ENCODE peak calls at places on chromosome 22, in ten cellular contexts. V is tibial artery; I is ascending aorta; E is heart left ventricle; Q is PC-3; Z is fibroblast of lung; D is right lobe of liver; L is uterus; F is neural progenitor cell; Y is CD8-positive, alpha-beta T cell. G is an unnamed sample. For H3K4me1, the result is how much of the 10 kb centered on the place peaks cover.

GRCh38 chr22:46933040-46933439 is 170.6 kb downstream of the TBC1D22A start:
- DNase-seq in V (no peak), L (no peak), Z (no peak), D (no peak), E (no peak), F (no peak), Y (no peak), Q (no peak), I (no peak), G (no peak)

GRCh38 chr22:22410121-22410520 is 98.4 kb downstream of the ZNF280B start:
- DNase-seq in Y (no peak), E (peak), L (no peak), Q (no peak), Z (no peak), V (no peak), D (peak), F (no peak), I (no peak), G (peak)

GRCh38 chr22:39234157-39234793 is 10.5 kb downstream of the PDGFB start:
- DNase-seq in I (no peak), E (peak), F (peak), D (peak), Y (no peak), Z (peak), L (peak), Q (no peak), V (no peak), G (peak)

GRCh38 chr22:23708270-23708669 is 17.5 kb downstream of the RGL4 start:
- DNase-seq in F (no peak), I (no peak), L (no peak), Z (no peak), E (no peak), Q (no peak), Y (no peak), V (no peak), D (no peak), G (no peak)

GRCh38 chr22:19035474-19036228 is 86.6 kb downstream of the DGCR2 start:
- DNase-seq in F (peak), Q (no peak), E (no peak), V (no peak), D (no peak), I (no peak), Z (no peak), L (no peak), Y (no peak), G (no peak)

GRCh38 chr22:24977370-24978230 is 25.1 kb downstream of the KIAA1671 start:
- DNase-seq in E (peak), I (no peak), V (peak), Y (no peak), F (peak), D (peak), Q (no peak), Z (no peak), L (peak), G (peak)

GRCh38 chr22:41925783-41926460 is 684 bp downstream of the TNFRSF13C start:
- DNase-seq in D (peak), F (peak), E (peak), V (no peak), L (no peak), I (no peak), Q (peak), Z (peak), Y (peak), G (peak)

GRCh38 chr22:47213571-47214230 is 451.3 kb downstream of the TBC1D22A start:
- DNase-seq in E (no peak), Y (peak), F (peak), Q (peak), L (no peak), V (peak), Z (no peak), D (no peak), I (no peak), G (no peak)

GRCh38 chr22:19178659-19179471 is at the start of gene SLC25A1:
- DNase-seq in L (peak), Y (peak), E (peak), Q (peak), Z (peak), I (peak), D (peak), F (peak), V (peak), G (peak)

GRCh38 chr22:27752771-27753170 is 48.8 kb downstream of the MN1 start:
- DNase-seq in Q (peak), Y (no peak), V (peak), E (peak), I (peak), L (no peak), F (no peak), Z (peak), D (no peak), G (peak)

GRCh38 chr22:24423519-24424000 is 3.8 kb upstream of the ADORA2A start:
- DNase-seq in D (peak), Y (peak), Q (peak), Z (no peak), V (no peak), F (peak), I (no peak), E (peak), L (no peak), G (peak)

GRCh38 chr22:46546466-46547178 is 9.2 kb upstream of the CELSR1 start:
- DNase-seq in F (peak), Q (no peak), Z (peak), E (peak), Y (no peak), D (peak), L (no peak), I (no peak), V (no peak), G (peak)

GRCh38 chr22:23849009-23850006 is 8.4 kb upstream of the SLC2A11 start:
- DNase-seq in I (no peak), D (peak), Q (peak), E (peak), L (peak), V (peak), Z (peak), F (peak), Y (peak), G (peak)

GRCh38 chr22:47547881-47548630 is 785.6 kb downstream of the TBC1D22A start:
- DNase-seq in L (no peak), Z (no peak), Y (no peak), D (no peak), E (no peak), I (no peak), Q (no peak), V (no peak), F (no peak), G (no peak)

GRCh38 chr22:40215266-40215665 is 37.5 kb downstream of the TNRC6B start:
- DNase-seq in Z (no peak), D (no peak), F (no peak), I (no peak), V (no peak), Y (no peak), L (no peak), E (peak), Q (no peak), G (peak)

GRCh38 chr22:26800858-26801257 is 143.5 kb downstream of the MIAT start:
- DNase-seq in E (no peak), L (no peak), Y (no peak), F (peak), V (no peak), Q (no peak), D (no peak), I (no peak), Z (peak), G (no peak)

GRCh38 chr22:17562906-17563870 is at the start of gene SLC25A18:
- DNase-seq in E (peak), F (peak), Q (no peak), L (peak), V (peak), I (no peak), Y (no peak), D (peak), Z (peak), G (peak)

GRCh38 chr22:49510718-49511117 is 317.0 kb downstream of the BRD1 start:
- DNase-seq in I (no peak), Q (no peak), V (no peak), L (no peak), Z (no peak), F (no peak), D (no peak), E (no peak), Y (no peak), G (no peak)

GRCh38 chr22:49513358-49513851 is 314.3 kb downstream of the BRD1 start:
- DNase-seq in L (no peak), Z (no peak), V (no peak), D (no peak), F (no peak), I (no peak), Q (no peak), Y (no peak), E (no peak), G (no peak)

GRCh38 chr22:49514656-49515055 is 313.0 kb downstream of the BRD1 start:
- DNase-seq in Y (no peak), F (peak), D (no peak), V (no peak), E (no peak), Q (no peak), L (no peak), I (no peak), Z (no peak), G (no peak)

GRCh38 chr22:49514211-49514610 is 313.5 kb downstream of the BRD1 start:
- DNase-seq in I (no peak), F (no peak), E (no peak), V (peak), Q (no peak), Z (no peak), L (no peak), Y (no peak), D (no peak), G (no peak)

GRCh38 chr22:49512471-49512870 is 315.2 kb downstream of the BRD1 start:
- DNase-seq in E (no peak), D (no peak), F (no peak), L (no peak), V (no peak), Z (no peak), Y (no peak), I (no peak), Q (no peak), G (no peak)
- H3K4me1 ChIP-seq in E (under half), D (under half), F (under half), L (under half), V (under half), Z (under half), Y (under half), I (under half), Q (under half), G (under half)

GRCh38 chr22:29635734-29636357 is 32.4 kb downstream of the NF2 start:
- DNase-seq in I (no peak), V (no peak), Y (no peak), Q (peak), Z (peak), F (peak), E (no peak), D (no peak), L (no peak), G (no peak)
- TF ChIP-seq CTCF in I (peak), V (peak), Y (peak), Q (peak), Z (peak), F (peak), E (peak), D (peak), L (peak), G (peak)

GRCh38 chr22:37744589-37744988 is 47.7 kb downstream of the TRIOBP start:
- DNase-seq in I (no peak), Q (no peak), Z (no peak), F (no peak), Y (no peak), E (no peak), D (no peak), L (no peak), V (no peak), G (no peak)

GRCh38 chr22:37747715-37748100 is 50.9 kb downstream of the TRIOBP start:
- DNase-seq in F (no peak), Q (no peak), E (no peak), L (no peak), Z (no peak), Y (no peak), D (no peak), I (no peak), V (no peak), G (no peak)

GRCh38 chr22:37747090-37747714 is 50.4 kb downstream of the TRIOBP start:
- DNase-seq in F (peak), Y (no peak), Q (peak), D (peak), L (peak), E (peak), I (no peak), V (no peak), Z (peak), G (peak)

GRCh38 chr22:37746366-37747089 is 49.7 kb downstream of the TRIOBP start:
- DNase-seq in E (no peak), V (no peak), Z (no peak), D (peak), F (peak), I (no peak), Y (peak), L (no peak), Q (no peak), G (peak)

GRCh38 chr22:37745548-37746365 is 48.9 kb downstream of the TRIOBP start:
- DNase-seq in Z (peak), Y (peak), F (peak), E (peak), V (peak), Q (peak), L (peak), I (peak), D (peak), G (peak)
- H3K4me1 ChIP-seq in Z (under half), Y (under half), F (under half), E (half or more), V (half or more), Q (half or more), L (under half), I (under half), D (under half), G (half or more)

GRCh38 chr22:20588092-20588842 is 80.9 kb downstream of the MED15 start:
- DNase-seq in E (no peak), Y (no peak), Z (no peak), F (no peak), Q (no peak), I (no peak), V (no peak), L (no peak), D (no peak), G (no peak)
- TF ChIP-seq CTCF in E (no peak), Y (no peak), Z (no peak), F (peak), Q (no peak), I (no peak), V (no peak), L (no peak), D (no peak), G (no peak)

DNA sequence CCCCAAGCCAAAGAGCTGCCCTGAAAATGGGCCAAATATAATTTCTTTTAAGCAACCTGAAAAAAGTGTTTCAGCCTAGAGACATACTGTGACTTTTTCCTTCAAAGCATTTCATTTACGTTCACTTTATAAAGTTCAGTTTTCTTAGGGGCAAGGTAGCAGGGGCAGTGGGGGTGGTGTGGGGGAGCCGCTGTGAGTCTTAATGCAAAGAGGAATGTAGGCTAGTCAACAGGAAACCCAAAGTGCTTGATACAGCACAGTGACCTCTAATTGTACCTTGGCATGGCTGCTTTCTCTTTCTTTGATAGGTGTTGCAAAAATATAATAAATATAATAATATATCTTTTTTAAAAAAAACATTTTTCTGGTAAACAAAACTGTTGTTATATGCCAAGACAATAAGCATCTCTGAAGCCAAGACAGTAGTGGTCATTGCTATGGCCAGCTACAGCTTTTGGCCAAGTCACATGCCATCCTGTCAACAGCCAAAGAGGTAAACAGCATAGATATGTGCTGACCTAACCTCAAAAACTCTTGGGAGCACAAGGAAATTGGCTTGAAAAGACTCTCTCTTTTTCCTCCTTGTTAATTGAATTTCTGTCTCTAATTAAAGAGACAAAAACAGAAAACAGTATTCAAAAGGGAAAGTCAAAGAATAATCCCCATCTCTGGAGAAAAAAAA is 58.7 kb downstream of the LIF start:
- DNase-seq in F (no peak), Y (no peak), L (no peak), V (no peak), Q (no peak), E (no peak), Z (peak), D (no peak), I (no peak), G (no peak)
- H3K4me1 ChIP-seq in F (under half), Y (under half), L (under half), V (under half), Q (under half), E (under half), Z (under half), D (under half), I (under half), G (under half)

GRCh38 chr22:43994416-43994815 is 29.7 kb upstream of the PARVB start:
- DNase-seq in L (no peak), Z (no peak), Y (no peak), F (no peak), D (no peak), V (no peak), Q (no peak), E (no peak), I (no peak), G (no peak)

GRCh38 chr22:43996981-43997265 is 27.2 kb upstream of the PARVB start:
- DNase-seq in D (no peak), F (peak), V (no peak), Y (no peak), Q (no peak), E (no peak), L (no peak), Z (no peak), I (no peak), G (no peak)

GRCh38 chr22:43996170-43996980 is 27.7 kb upstream of the PARVB start:
- DNase-seq in D (peak), I (peak), Z (no peak), V (peak), L (peak), F (no peak), Y (peak), E (peak), Q (no peak), G (peak)

GRCh38 chr22:43995057-43995685 is 28.9 kb upstream of the PARVB start:
- DNase-seq in Q (no peak), I (no peak), F (no peak), Z (no peak), L (no peak), E (no peak), D (no peak), V (no peak), Y (no peak), G (no peak)

DNA sequence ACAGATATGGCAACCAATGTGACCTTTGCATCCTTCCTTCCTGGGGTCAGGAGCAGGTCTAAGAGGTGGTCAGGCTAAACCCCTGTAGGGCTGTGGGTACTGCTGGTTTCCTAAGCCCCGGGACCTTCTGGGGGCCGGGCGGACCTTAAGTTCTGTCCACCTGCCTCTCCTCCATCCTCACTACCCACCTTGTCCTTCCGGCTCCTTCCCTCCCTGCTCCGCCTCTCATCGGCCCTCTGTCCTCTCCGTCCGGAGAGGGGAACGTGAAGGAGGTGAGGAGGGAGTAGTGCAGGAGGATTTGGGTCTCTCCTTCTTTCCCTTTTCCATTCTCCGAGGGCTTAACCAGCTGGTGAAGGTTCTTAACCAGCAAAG is 28.3 kb upstream of the PARVB start:
- DNase-seq in Z (no peak), F (no peak), D (no peak), Q (no peak), Y (no peak), V (no peak), I (no peak), E (no peak), L (no peak), G (no peak)
- TF ChIP-seq CTCF in Z (no peak), F (no peak), D (no peak), Q (no peak), Y (no peak), V (no peak), I (no peak), E (no peak), L (no peak), G (no peak)

DNA sequence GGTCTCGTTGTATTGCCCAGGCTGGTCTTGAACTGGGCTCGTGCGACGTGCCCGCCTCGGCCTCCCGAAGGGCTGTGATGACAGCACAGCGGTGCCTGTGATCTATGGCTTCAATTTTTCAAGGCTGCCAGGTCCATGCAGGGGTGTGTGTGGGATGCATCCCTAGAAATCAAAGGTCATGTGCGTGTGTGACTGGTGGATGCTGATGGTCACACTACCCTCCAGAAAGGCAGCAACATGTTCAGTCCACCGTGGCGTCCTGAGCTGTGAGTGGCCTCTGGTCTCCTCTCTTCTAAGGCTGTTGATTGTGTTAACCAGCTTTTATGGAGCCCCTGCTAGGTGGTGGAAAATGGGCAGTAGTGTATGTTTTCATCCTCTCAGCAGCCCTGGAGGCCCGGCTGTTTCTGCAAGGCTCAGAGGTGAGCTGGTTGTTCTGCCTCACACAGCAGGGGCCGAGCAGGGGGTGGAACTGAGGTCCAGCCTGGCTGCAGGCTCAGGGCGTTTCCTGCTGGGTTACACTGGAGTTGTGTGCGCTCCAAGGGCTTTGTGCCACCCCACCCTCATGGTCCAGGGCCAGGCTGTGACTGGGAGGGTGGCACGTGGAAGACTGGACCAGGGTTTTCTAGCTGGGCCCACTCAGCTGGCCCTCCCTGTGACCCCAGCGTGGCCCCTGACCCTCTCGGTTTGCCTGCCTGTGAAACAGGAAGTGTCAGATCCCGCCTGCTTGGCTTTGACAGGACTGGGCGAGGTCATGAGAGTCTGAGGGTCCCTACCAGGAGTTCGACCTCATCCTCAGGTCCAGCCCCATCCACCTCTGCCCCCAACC is 7.7 kb downstream of the BIK start:
- DNase-seq in L (no peak), F (no peak), Y (no peak), D (no peak), Z (no peak), V (no peak), Q (no peak), I (no peak), E (no peak), G (no peak)
- H3K4me1 ChIP-seq in L (under half), F (under half), Y (under half), D (under half), Z (under half), V (under half), Q (under half), I (under half), E (under half), G (under half)

DNA sequence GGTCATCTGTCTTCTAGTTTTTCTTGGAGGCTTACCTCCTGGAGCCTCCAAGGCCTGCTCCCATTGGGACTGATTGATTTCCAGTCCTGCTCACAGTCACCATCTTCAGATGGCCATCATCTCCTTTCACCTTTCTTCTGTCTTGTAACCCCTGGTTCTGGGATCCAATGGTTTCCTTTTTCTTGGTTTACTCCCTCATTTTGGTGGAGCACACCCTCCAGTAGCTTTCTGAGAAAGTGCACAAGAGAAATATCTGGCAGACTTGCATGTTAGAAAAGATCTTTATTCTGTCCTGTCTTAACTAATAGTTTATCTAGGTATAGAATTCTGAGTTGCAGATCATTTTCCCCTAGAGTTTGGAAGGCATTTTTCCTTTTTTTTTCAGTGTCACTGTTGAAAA is 50.9 kb downstream of the MPPED1 start:
- DNase-seq in D (no peak), Z (no peak), Q (no peak), E (no peak), L (no peak), Y (no peak), F (no peak), I (no peak), V (no peak), G (no peak)
- TF ChIP-seq CTCF in D (no peak), Z (no peak), Q (no peak), E (no peak), L (no peak), Y (no peak), F (no peak), I (no peak), V (no peak), G (no peak)

DNA sequence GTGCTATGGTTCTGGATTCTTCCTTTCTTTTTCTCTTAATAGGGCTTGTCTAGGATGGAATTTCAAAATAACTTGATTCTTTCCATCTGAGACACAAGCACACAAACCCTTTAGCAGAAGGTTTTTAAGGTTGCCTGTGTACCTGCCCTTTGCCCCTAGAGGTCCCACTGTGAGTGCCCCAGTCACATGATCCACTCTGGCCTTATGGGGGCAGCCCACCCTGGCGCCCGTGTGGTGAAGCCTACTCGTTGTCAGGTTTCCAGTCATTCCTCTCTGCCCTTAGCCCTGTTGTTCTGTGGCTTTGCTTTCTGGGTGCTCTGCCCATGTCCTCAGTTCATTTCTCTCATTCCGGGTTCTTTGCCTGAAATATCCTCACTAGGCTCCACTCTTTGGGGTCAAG is 51.8 kb downstream of the ZNRF3 start:
- DNase-seq in E (no peak), Y (no peak), I (no peak), L (no peak), F (no peak), D (no peak), V (no peak), Z (no peak), Q (no peak), G (no peak)
- H3K4me1 ChIP-seq in E (under half), Y (under half), I (under half), L (under half), F (half or more), D (half or more), V (under half), Z (under half), Q (under half), G (under half)